ENCODE peak calls at places on chromosomes 13 and 19, in seven cellular contexts. N is putamen, V is DMS53, S is neuronal stem cell, Z is NCI-H748 treated with DMSO at 0.1 percent for 48 hours, A is NCI-H1092, W is brain pericyte. T is an unnamed sample.

GRCh38 chr19:48513289-48514122 is 1.9 kb upstream of the LMTK3 start:
- DNase-seq in V (peak; percentile 96), Z (peak; percentile 88), W (no peak), S (no peak), N (peak; percentile 90), A (peak; percentile 40), T (peak; percentile 85)

GRCh38 chr19:47049307-47049700 is 880 bp upstream of the TMEM160 start:
- DNase-seq in A (no peak), N (no peak), S (no peak), V (no peak), Z (no peak), W (no peak), T (no peak)

GRCh38 chr19:48102870-48103751 is 7.5 kb downstream of the PLA2G4C start:
- DNase-seq in A (peak; percentile 9), N (no peak), Z (peak; percentile 70), S (peak; percentile 56), W (no peak), V (peak; percentile 62), T (no peak)

GRCh38 chr19:46716013-46716671 is 772 bp downstream of the PRKD2 start:
- DNase-seq in N (no peak), V (peak; percentile 63), A (no peak), Z (no peak), W (no peak), S (no peak), T (no peak)

GRCh38 chr13:110714798-110715394 is 1.4 kb downstream of the ING1 start:
- DNase-seq in N (peak; percentile 60), V (peak; percentile 71), A (peak; percentile 73), W (no peak), S (peak; percentile 35), Z (peak; percentile 29), T (no peak)

GRCh38 chr19:33802001-33802400 is 5.3 kb downstream of the KCTD15 start:
- DNase-seq in Z (no peak), W (no peak), A (no peak), N (no peak), S (no peak), V (no peak), T (no peak)

GRCh38 chr19:50829801-50830200 is 3.6 kb downstream of the KLK15 start:
- DNase-seq in S (no peak), W (no peak), Z (no peak), A (no peak), V (no peak), N (no peak), T (no peak)

GRCh38 chr19:10402441-10403038 is 802 bp downstream of the CDC37 start:
- DNase-seq in N (no peak), A (no peak), Z (no peak), V (peak; percentile 49), W (no peak), S (no peak), T (no peak)

GRCh38 chr13:99316657-99317244 is 9.6 kb upstream of the GPR183 start:
- DNase-seq in S (no peak), A (peak; percentile 74), V (peak; percentile 79), W (no peak), Z (peak; percentile 91), N (no peak), T (no peak)

GRCh38 chr13:110925023-110925608 is 10.2 kb upstream of the ANKRD10 start:
- DNase-seq in V (no peak), Z (no peak), S (no peak), A (no peak), W (no peak), N (no peak), T (no peak)

GRCh38 chr13:112034846-112035245 is 32.1 kb upstream of the SOX1 start:
- DNase-seq in S (no peak), A (no peak), W (no peak), V (no peak), Z (no peak), N (no peak), T (no peak)

GRCh38 chr19:35063940-35064818 is 22.7 kb downstream of the HPN start:
- DNase-seq in S (no peak), N (no peak), A (no peak), V (peak; percentile 70), Z (no peak), W (no peak), T (no peak)

GRCh38 chr13:51501096-51501495 is 48.3 kb upstream of the INTS6 start:
- DNase-seq in W (no peak), S (no peak), Z (no peak), N (no peak), V (no peak), A (no peak), T (no peak)

GRCh38 chr19:2047076-2047448 is 4.0 kb downstream of the MKNK2 start:
- DNase-seq in Z (no peak), W (no peak), N (no peak), S (no peak), A (no peak), V (no peak), T (no peak)

GRCh38 chr13:29923554-29924481 is 73.4 kb upstream of the UBL3 start:
- DNase-seq in Z (peak; percentile 72), V (peak; percentile 99), A (peak; percentile 49), S (no peak), W (peak; percentile 84), N (no peak), T (peak; percentile 36)

GRCh38 chr19:49387936-49388372 is at the start of gene KASH5:
- DNase-seq in Z (no peak), W (no peak), V (peak; percentile 88), N (peak; percentile 58), A (no peak), S (no peak), T (peak; percentile 52)

T was measured in pons.